ENCODE peak calls at places on chromosome 3, in six cellular contexts. K is endodermal cell, C is brain microvascular endothelial cell, H is A549, M is AG10803, G is PC-3. D is an unnamed sample.

GRCh38 chr3:10744098-10744465 is 71.9 kb upstream of the SLC6A11 start:
- DNase-seq in K (peak; percentile 89), C (no peak), H (no peak), M (no peak), G (peak; percentile 25), D (no peak)

GRCh38 chr3:24222165-24222805 is 272.4 kb downstream of the THRB start:
- DNase-seq in K (no peak), C (no peak), H (no peak), M (peak; percentile 89), G (peak; percentile 29), D (no peak)

GRCh38 chr3:45381168-45381852 is 7.1 kb upstream of the LARS2 start:
- DNase-seq in K (no peak), C (peak; percentile 8), H (no peak), M (no peak), G (no peak), D (no peak)

GRCh38 chr3:129824926-129825541 is 68.5 kb downstream of the TMCC1 start:
- DNase-seq in K (peak; percentile 83), C (no peak), H (peak; percentile 32), M (peak; percentile 58), G (peak; percentile 62), D (no peak)

GRCh38 chr3:125351814-125352456 is 23.2 kb downstream of the ZNF148 start:
- DNase-seq in K (no peak), C (peak; percentile 8), H (no peak), M (peak; percentile 64), G (peak; percentile 47), D (no peak)

GRCh38 chr3:160796813-160797164 is 40.8 kb downstream of the PPM1L start:
- DNase-seq in K (no peak), C (no peak), H (no peak), M (no peak), G (no peak), D (no peak)

GRCh38 chr3:111112913-111113312 is 41.3 kb downstream of the NECTIN3 start:
- DNase-seq in K (peak; percentile 26), C (peak; percentile 18), H (no peak), M (no peak), G (no peak), D (no peak)

GRCh38 chr3:87924485-87924884 is 134.3 kb downstream of the CGGBP1 start:
- DNase-seq in K (no peak), C (no peak), H (no peak), M (no peak), G (no peak), D (no peak)

GRCh38 chr3:127770671-127771370 is 51.5 kb downstream of the MGLL start:
- DNase-seq in K (no peak), C (no peak), H (no peak), M (peak; percentile 54), G (no peak), D (no peak)

GRCh38 chr3:18772699-18773305 is 347.7 kb upstream of the SATB1 start:
- DNase-seq in K (peak; percentile 65), C (no peak), H (no peak), M (no peak), G (no peak), D (no peak)

GRCh38 chr3:36650271-36650671 is 114.1 kb downstream of the DCLK3 start:
- DNase-seq in K (no peak), C (peak; percentile 67), H (no peak), M (peak; percentile 61), G (no peak), D (no peak)

GRCh38 chr3:10693457-10693856 is 122.6 kb upstream of the SLC6A11 start:
- DNase-seq in K (no peak), C (no peak), H (no peak), M (no peak), G (peak; percentile 22), D (no peak)

GRCh38 chr3:62601238-62601856 is 228.0 kb upstream of the FEZF2 start:
- DNase-seq in K (no peak), C (peak; percentile 85), H (no peak), M (peak; percentile 68), G (peak; percentile 75), D (no peak)

GRCh38 chr3:195153121-195153520 is 117.8 kb downstream of the XXYLT1 start:
- DNase-seq in K (peak; percentile 85), C (no peak), H (no peak), M (peak; percentile 47), G (no peak), D (no peak)

GRCh38 chr3:183178833-183179549 is 16.5 kb upstream of the LAMP3 start:
- DNase-seq in K (peak; percentile 87), C (peak; percentile 28), H (peak; percentile 36), M (no peak), G (peak; percentile 70), D (no peak)

GRCh38 chr3:48187579-48188265 is 495 bp downstream of the CDC25A start:
- DNase-seq in K (peak; percentile 75), C (no peak), H (no peak), M (no peak), G (peak; percentile 33), D (peak; percentile 93)

GRCh38 chr3:53590606-53591005 is 96.2 kb downstream of the CACNA1D start:
- DNase-seq in K (no peak), C (no peak), H (no peak), M (no peak), G (no peak), D (no peak)

GRCh38 chr3:127721536-127721935 is 48.8 kb downstream of the ABTB1 start:
- DNase-seq in K (no peak), C (no peak), H (no peak), M (no peak), G (no peak), D (no peak)

GRCh38 chr3:164302622-164303021 is 775.7 kb downstream of the SI start:
- DNase-seq in K (no peak), C (no peak), H (no peak), M (no peak), G (no peak), D (no peak)

GRCh38 chr3:113743006-113743639 is 2.9 kb downstream of the NAA50 start:
- DNase-seq in K (no peak), C (no peak), H (no peak), M (no peak), G (peak; percentile 31), D (no peak)

GRCh38 chr3:89320186-89320585 is 212.8 kb downstream of the EPHA3 start:
- DNase-seq in K (no peak), C (no peak), H (no peak), M (no peak), G (no peak), D (no peak)

GRCh38 chr3:89315750-89316149 is 208.3 kb downstream of the EPHA3 start:
- DNase-seq in K (no peak), C (peak; percentile 12), H (no peak), M (no peak), G (no peak), D (no peak)

GRCh38 chr3:89312141-89312540 is 204.7 kb downstream of the EPHA3 start:
- DNase-seq in K (no peak), C (no peak), H (no peak), M (no peak), G (no peak), D (no peak)

DNA sequence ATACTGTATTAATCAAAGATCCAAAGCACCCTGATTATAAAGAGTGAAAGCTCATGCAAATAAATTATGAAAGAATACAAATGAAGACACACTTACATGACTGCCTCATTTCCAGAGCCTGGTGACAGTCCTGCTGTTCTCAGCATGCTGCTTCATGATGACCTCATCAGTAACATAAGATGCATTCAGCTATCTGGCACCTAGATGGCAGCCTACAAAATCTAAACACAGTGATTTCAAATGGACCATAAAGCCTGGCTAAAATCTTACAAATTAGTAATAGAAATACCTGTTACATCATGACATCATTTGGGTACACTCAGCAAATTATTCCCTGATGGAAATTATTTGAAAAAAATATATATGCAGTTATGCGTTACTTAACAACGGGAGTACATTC is 207.0 kb downstream of the EPHA3 start:
- DNase-seq in K (peak; percentile 49), C (peak; percentile 63), H (no peak), M (peak; percentile 11), G (peak; percentile 61), D (no peak)
- TF ChIP-seq CTCF in K (peak; percentile 69), C (peak; percentile 55), H (no peak), M (peak; percentile 22), G (peak; percentile 62), D (no peak)

DNA sequence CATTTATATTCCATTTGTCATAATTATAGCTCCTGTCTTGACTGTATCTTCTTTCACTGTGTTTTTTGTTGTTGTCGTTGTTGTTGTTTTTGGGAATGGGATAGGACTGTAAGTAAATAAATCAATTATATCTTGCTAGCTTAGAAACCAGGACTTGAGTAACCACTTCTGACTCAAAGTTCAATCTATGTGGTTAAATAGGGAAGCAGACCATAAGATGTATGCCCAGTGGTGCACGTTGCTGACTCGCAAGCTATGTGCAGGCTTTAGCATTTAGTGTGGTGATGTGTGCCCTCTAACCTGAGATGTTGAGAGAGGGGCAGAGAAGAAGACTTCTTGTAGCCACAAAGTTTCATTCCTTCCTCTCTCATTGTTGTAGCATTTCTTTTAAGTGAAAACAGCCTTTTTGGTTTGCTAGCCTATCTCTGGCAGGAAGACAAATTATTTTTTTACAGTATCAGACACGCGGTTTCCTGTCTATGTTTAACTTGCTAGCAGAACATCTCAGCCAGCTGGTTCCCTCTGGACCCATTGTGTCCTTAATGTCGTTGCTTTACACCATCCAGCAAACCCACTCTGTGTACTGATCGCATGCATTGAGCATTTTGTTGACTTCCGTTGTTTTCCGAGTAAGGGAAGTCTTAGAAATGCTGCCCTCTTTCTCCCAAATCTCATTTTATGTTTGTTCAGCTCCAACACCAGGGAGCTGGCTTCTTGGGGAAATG is 52.1 kb downstream of the TGFBR2 start:
- DNase-seq in K (no peak), C (peak; percentile 66), H (no peak), M (peak; percentile 82), G (peak; percentile 83), D (no peak)
- H3K4me3 ChIP-seq in K (no peak overlapping the region), C (peak overlapping the region; percentile 3), H (peak overlapping the region; percentile 18), M (no peak overlapping the region), G (peak overlapping the region; percentile 23), D (no peak overlapping the region)

GRCh38 chr3:29141197-29141911 is 139.5 kb upstream of the RBMS3 start:
- DNase-seq in K (no peak), C (no peak), H (no peak), M (peak; percentile 26), G (no peak), D (no peak)

GRCh38 chr3:29141912-29142262 is 139.0 kb upstream of the RBMS3 start:
- DNase-seq in K (no peak), C (no peak), H (no peak), M (no peak), G (no peak), D (no peak)

GRCh38 chr3:29140706-29141105 is 140.2 kb upstream of the RBMS3 start:
- DNase-seq in K (no peak), C (peak; percentile 22), H (no peak), M (peak; percentile 43), G (no peak), D (no peak)

GRCh38 chr3:29138171-29138570 is 142.7 kb upstream of the RBMS3 start:
- DNase-seq in K (no peak), C (no peak), H (no peak), M (no peak), G (no peak), D (no peak)

DNA sequence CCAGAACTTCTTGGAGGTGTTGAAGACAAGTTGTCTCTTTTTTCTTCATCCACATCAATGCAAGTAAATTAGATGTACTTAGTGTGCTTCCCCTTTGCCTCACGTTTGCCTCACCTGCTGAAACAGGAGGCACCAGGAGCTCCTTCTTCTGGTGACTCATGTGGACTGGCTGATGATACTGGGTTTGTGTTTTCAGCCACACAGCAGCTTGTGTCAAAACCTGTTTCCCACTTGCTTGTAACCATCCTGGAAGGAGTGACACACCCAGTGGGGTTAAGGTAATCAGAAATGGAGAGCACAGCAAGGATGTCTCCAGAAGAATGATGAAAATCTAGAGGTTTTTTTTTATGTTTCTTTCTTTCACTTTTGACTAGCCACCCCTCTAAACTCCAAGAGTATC is 143.3 kb upstream of the RBMS3 start:
- DNase-seq in K (no peak), C (no peak), H (no peak), M (no peak), G (peak; percentile 66), D (no peak)
- TF ChIP-seq CTCF in K (no peak), C (no peak), H (no peak), M (no peak), G (no peak), D (no peak)

GRCh38 chr3:72152551-72153476 is 367.9 kb upstream of the PROK2 start:
- DNase-seq in K (no peak), C (peak; percentile 43), H (peak; percentile 17), M (peak; percentile 83), G (peak; percentile 77), D (peak; percentile 80)
- H3K4me3 ChIP-seq in K (no peak overlapping the region), C (peak overlapping the region; percentile 49), H (peak overlapping the region; percentile 25), M (peak overlapping the region; percentile 52), G (peak overlapping the region; percentile 60), D (peak overlapping the region; percentile 49)

D was measured in kidney.